ENCODE peak calls at places on chromosomes 4 and X, in eight cellular contexts. N, Q, U, L, R, X, B and O are unnamed samples.

GRCh38 chr4:108512615-108513505 is 107.5 kb upstream of the RPL34 start:
- DNase-seq in L (peak), R (peak), U (peak), B (no peak), Q (peak), N (peak), X (peak), O (peak)

GRCh38 chr4:3614731-3614980 is 82.4 kb upstream of the LRPAP1 start:
- DNase-seq in R (no peak), X (no peak), B (no peak), U (no peak), N (no peak), Q (no peak), L (no peak), O (no peak)

GRCh38 chr4:31194823-31195222 is 474.7 kb downstream of the PCDH7 start:
- DNase-seq in L (no peak), B (no peak), Q (peak), R (no peak), X (peak), U (no peak), N (no peak), O (no peak)

GRCh38 chr4:24613474-24613873 is 29.1 kb upstream of the DHX15 start:
- DNase-seq in N (no peak), B (no peak), U (no peak), R (no peak), X (no peak), L (no peak), Q (no peak), O (no peak)

GRCh38 chr4:183876268-183876934 is 28.7 kb upstream of the STOX2 start:
- DNase-seq in N (peak), B (peak), R (no peak), Q (peak), X (peak), U (no peak), L (no peak), O (no peak)

GRCh38 chrX:130296743-130297142 is 28.0 kb upstream of the ZNF280C start:
- DNase-seq in U (no peak), R (no peak), Q (no peak), B (no peak), X (no peak), L (no peak), N (no peak), O (no peak)

GRCh38 chr4:30717208-30718020 is 2.8 kb upstream of the PCDH7 start:
- DNase-seq in L (peak), Q (peak), X (no peak), N (peak), U (peak), R (peak), B (peak), O (peak)

GRCh38 chr4:39933689-39934590 is 43.8 kb downstream of the PDS5A start:
- DNase-seq in X (no peak), Q (no peak), R (no peak), B (no peak), U (peak), N (no peak), L (peak), O (no peak)

GRCh38 chr4:21083413-21083812 is 383.2 kb downstream of the PACRGL start:
- DNase-seq in Q (no peak), N (no peak), L (peak), X (no peak), B (no peak), R (no peak), U (no peak), O (no peak)

GRCh38 chr4:77045490-77045889 is 30.3 kb downstream of the CCNI start:
- DNase-seq in Q (no peak), U (no peak), X (no peak), N (no peak), B (no peak), L (peak), R (no peak), O (no peak)

GRCh38 chr4:83581411-83582288 is 45.7 kb downstream of the GPAT3 start:
- DNase-seq in Q (no peak), N (no peak), X (no peak), R (no peak), B (no peak), U (no peak), L (no peak), O (no peak)